ENCODE peak calls at places on chromosomes 3 and 15, in eight cellular contexts. U is GM13976, A is kidney epithelial cell, M is fibroblast of gingiva, T is M059J, B is fibroblast of villous mesenchyme, J is astrocyte, O is A549. N is an unnamed sample.

GRCh38 chr3:185176756-185177359 is 24.0 kb upstream of the C3orf70 start:
- DNase-seq in M (no peak), A (no peak), O (peak; percentile 18), B (peak; percentile 53), U (peak; percentile 41), J (no peak), T (peak; percentile 42), N (no peak)

GRCh38 chr3:50708620-50709019 is 33.9 kb downstream of the DOCK3 start:
- DNase-seq in J (no peak), A (no peak), U (no peak), O (no peak), T (peak; percentile 28), B (no peak), M (no peak), N (no peak)

GRCh38 chr3:164365242-164365641 is 713.1 kb downstream of the SI start:
- DNase-seq in J (no peak), M (peak; percentile 6), U (no peak), B (no peak), O (no peak), A (no peak), T (no peak), N (no peak)

GRCh38 chr3:125079675-125080045 is 23.9 kb upstream of the HEG1 start:
- DNase-seq in T (peak; percentile 92), U (no peak), M (no peak), B (peak; percentile 51), O (peak; percentile 15), J (no peak), A (no peak), N (no peak)

GRCh38 chr15:59492389-59493377 is 54.7 kb downstream of the FAM81A start:
- DNase-seq in M (peak; percentile 53), O (peak; percentile 61), J (peak; percentile 31), B (peak; percentile 81), U (peak; percentile 57), A (peak; percentile 31), T (peak; percentile 68), N (peak; percentile 45)

GRCh38 chr15:75051161-75051560 is 27.8 kb downstream of the PPCDC start:
- DNase-seq in A (no peak), B (peak; percentile 76), J (no peak), O (no peak), U (no peak), T (no peak), M (no peak), N (no peak)

GRCh38 chr15:40785814-40786213 is 16.0 kb downstream of the C15orf62 start:
- DNase-seq in U (no peak), T (no peak), O (no peak), M (no peak), B (no peak), J (no peak), A (no peak), N (no peak)

GRCh38 chr3:138921316-138922292 is 25.3 kb downstream of the FOXL2 start:
- DNase-seq in O (no peak), U (no peak), A (peak; percentile 81), T (peak; percentile 98), B (peak; percentile 81), J (peak; percentile 87), M (peak; percentile 91), N (no peak)

GRCh38 chr3:185685231-185686035 is 99.3 kb downstream of the SENP2 start:
- DNase-seq in J (no peak), M (peak; percentile 65), U (no peak), T (no peak), B (no peak), A (no peak), O (no peak), N (no peak)

GRCh38 chr3:127287840-127288239 is at the start of gene PRR20G:
- DNase-seq in A (no peak), B (no peak), M (no peak), U (no peak), O (no peak), J (no peak), T (no peak), N (no peak)

GRCh38 chr3:141255864-141256263 is 24.2 kb downstream of the PXYLP1 start:
- DNase-seq in A (no peak), U (no peak), J (no peak), T (peak; percentile 56), B (peak; percentile 35), O (peak; percentile 46), M (peak; percentile 10), N (no peak)

GRCh38 chr3:119230745-119231144 is 9.9 kb downstream of the B4GALT4 start:
- DNase-seq in T (no peak), U (no peak), J (no peak), A (no peak), M (no peak), B (no peak), O (no peak), N (no peak)